ENCODE peak calls at places on chromosomes 3 and 15, in ten cellular contexts. One of them, this sample, is unnamed.
A peak's percentile ranks its signal among the peaks of the same experiment; 100 is the strongest.

GRCh38 chr3:85939026-85939616 is 980.3 kb downstream of the CADM2 start:
- DNase-seq in H4: peak; percentile 43
- DNase-seq in neural progenitor cell: no peak
- DNase-seq in HEK293T: no peak
- DNase-seq in lower lobe of right lung: no peak
- DNase-seq in NCI-H510A treated with DMSO at 0.1 percent for 48 hours: peak; percentile 16
- DNase-seq in NCI-H1105 treated with DMSO at 0.1 percent for 48 hours: peak; percentile 94
- DNase-seq in naive thymus-derived CD4-positive, alpha-beta T cell: no peak
- DNase-seq in AG04449: no peak
- DNase-seq in memory B cell: no peak
- DNase-seq in this sample: no peak

GRCh38 chr3:165653130-165653778 is 184.0 kb downstream of the BCHE start:
- DNase-seq in lower lobe of right lung: no peak
- DNase-seq in HEK293T: no peak
- DNase-seq in NCI-H1105 treated with DMSO at 0.1 percent for 48 hours: no peak
- DNase-seq in neural progenitor cell: no peak
- DNase-seq in H4: no peak
- DNase-seq in naive thymus-derived CD4-positive, alpha-beta T cell: no peak
- DNase-seq in memory B cell: no peak
- DNase-seq in AG04449: no peak
- DNase-seq in NCI-H510A treated with DMSO at 0.1 percent for 48 hours: no peak
- DNase-seq in this sample: no peak

GRCh38 chr15:27250223-27250622 is 279.2 kb downstream of the GABRG3 start:
- DNase-seq in NCI-H1105 treated with DMSO at 0.1 percent for 48 hours: peak; percentile 4
- DNase-seq in AG04449: no peak
- DNase-seq in lower lobe of right lung: no peak
- DNase-seq in naive thymus-derived CD4-positive, alpha-beta T cell: no peak
- DNase-seq in memory B cell: no peak
- DNase-seq in NCI-H510A treated with DMSO at 0.1 percent for 48 hours: no peak
- DNase-seq in H4: no peak
- DNase-seq in neural progenitor cell: no peak
- DNase-seq in HEK293T: no peak
- DNase-seq in this sample: no peak

GRCh38 chr15:98881526-98882517 is 125.8 kb downstream of the PGPEP1L start:
- DNase-seq in neural progenitor cell: peak; percentile 54
- DNase-seq in AG04449: no peak
- DNase-seq in HEK293T: peak; percentile 68
- DNase-seq in NCI-H1105 treated with DMSO at 0.1 percent for 48 hours: peak; percentile 31
- DNase-seq in lower lobe of right lung: no peak
- DNase-seq in NCI-H510A treated with DMSO at 0.1 percent for 48 hours: no peak
- DNase-seq in memory B cell: no peak
- DNase-seq in naive thymus-derived CD4-positive, alpha-beta T cell: peak; percentile 41
- DNase-seq in H4: peak; percentile 74
- DNase-seq in this sample: peak; percentile 62

GRCh38 chr3:58704745-58705144 is 38.2 kb upstream of the FAM3D start:
- DNase-seq in H4: no peak
- DNase-seq in NCI-H510A treated with DMSO at 0.1 percent for 48 hours: no peak
- DNase-seq in HEK293T: no peak
- DNase-seq in lower lobe of right lung: no peak
- DNase-seq in NCI-H1105 treated with DMSO at 0.1 percent for 48 hours: no peak
- DNase-seq in AG04449: no peak
- DNase-seq in memory B cell: no peak
- DNase-seq in neural progenitor cell: no peak
- DNase-seq in naive thymus-derived CD4-positive, alpha-beta T cell: no peak
- DNase-seq in this sample: no peak

GRCh38 chr3:48897401-48898376 is 993 bp downstream of the SLC25A20 start:
- DNase-seq in AG04449: no peak
- DNase-seq in NCI-H510A treated with DMSO at 0.1 percent for 48 hours: no peak
- DNase-seq in neural progenitor cell: no peak
- DNase-seq in NCI-H1105 treated with DMSO at 0.1 percent for 48 hours: no peak
- DNase-seq in naive thymus-derived CD4-positive, alpha-beta T cell: no peak
- DNase-seq in HEK293T: no peak
- DNase-seq in lower lobe of right lung: no peak
- DNase-seq in memory B cell: no peak
- DNase-seq in H4: no peak
- DNase-seq in this sample: peak; percentile 16

GRCh38 chr3:44865272-44866005 is 3.7 kb downstream of the TMEM42 start:
- DNase-seq in neural progenitor cell: no peak
- DNase-seq in naive thymus-derived CD4-positive, alpha-beta T cell: peak; percentile 7
- DNase-seq in HEK293T: no peak
- DNase-seq in H4: no peak
- DNase-seq in lower lobe of right lung: no peak
- DNase-seq in NCI-H510A treated with DMSO at 0.1 percent for 48 hours: peak; percentile 44
- DNase-seq in NCI-H1105 treated with DMSO at 0.1 percent for 48 hours: peak; percentile 16
- DNase-seq in memory B cell: no peak
- DNase-seq in AG04449: no peak
- DNase-seq in this sample: no peak

GRCh38 chr3:141368062-141368924 is at the start of gene ZBTB38:
- DNase-seq in memory B cell: no peak
- DNase-seq in NCI-H1105 treated with DMSO at 0.1 percent for 48 hours: no peak
- DNase-seq in H4: peak; percentile 97
- DNase-seq in naive thymus-derived CD4-positive, alpha-beta T cell: no peak
- DNase-seq in NCI-H510A treated with DMSO at 0.1 percent for 48 hours: no peak
- DNase-seq in lower lobe of right lung: peak; percentile 94
- DNase-seq in AG04449: no peak
- DNase-seq in neural progenitor cell: peak; percentile 90
- DNase-seq in HEK293T: peak; percentile 37
- DNase-seq in this sample: peak; percentile 99

GRCh38 chr3:179321585-179322322 is 1.1 kb upstream of the ZNF639 start:
- DNase-seq in lower lobe of right lung: no peak
- DNase-seq in neural progenitor cell: peak; percentile 42
- DNase-seq in memory B cell: no peak
- DNase-seq in HEK293T: peak; percentile 11
- DNase-seq in NCI-H1105 treated with DMSO at 0.1 percent for 48 hours: peak; percentile 36
- DNase-seq in AG04449: no peak
- DNase-seq in naive thymus-derived CD4-positive, alpha-beta T cell: no peak
- DNase-seq in H4: peak; percentile 56
- DNase-seq in NCI-H510A treated with DMSO at 0.1 percent for 48 hours: peak; percentile 46
- DNase-seq in this sample: peak; percentile 21

GRCh38 chr3:194750409-194750808 is 64.7 kb downstream of the FAM43A start:
- DNase-seq in H4: no peak
- DNase-seq in lower lobe of right lung: no peak
- DNase-seq in NCI-H1105 treated with DMSO at 0.1 percent for 48 hours: no peak
- DNase-seq in HEK293T: no peak
- DNase-seq in memory B cell: no peak
- DNase-seq in neural progenitor cell: peak; percentile 89
- DNase-seq in AG04449: no peak
- DNase-seq in NCI-H510A treated with DMSO at 0.1 percent for 48 hours: no peak
- DNase-seq in naive thymus-derived CD4-positive, alpha-beta T cell: no peak
- DNase-seq in this sample: peak; percentile 64

GRCh38 chr3:40237892-40238571 is 71.5 kb upstream of the EIF1B start:
- DNase-seq in NCI-H510A treated with DMSO at 0.1 percent for 48 hours: no peak
- DNase-seq in HEK293T: peak; percentile 42
- DNase-seq in AG04449: no peak
- DNase-seq in NCI-H1105 treated with DMSO at 0.1 percent for 48 hours: no peak
- DNase-seq in naive thymus-derived CD4-positive, alpha-beta T cell: no peak
- DNase-seq in memory B cell: no peak
- DNase-seq in lower lobe of right lung: no peak
- DNase-seq in H4: no peak
- DNase-seq in neural progenitor cell: peak; percentile 78
- DNase-seq in this sample: peak; percentile 44

GRCh38 chr3:187165144-187165543 is 25.8 kb upstream of the RPL39L start:
- DNase-seq in neural progenitor cell: peak; percentile 79
- DNase-seq in naive thymus-derived CD4-positive, alpha-beta T cell: peak; percentile 72
- DNase-seq in HEK293T: peak; percentile 51
- DNase-seq in memory B cell: peak; percentile 67
- DNase-seq in H4: peak; percentile 66
- DNase-seq in NCI-H1105 treated with DMSO at 0.1 percent for 48 hours: peak; percentile 96
- DNase-seq in NCI-H510A treated with DMSO at 0.1 percent for 48 hours: peak; percentile 84
- DNase-seq in AG04449: no peak
- DNase-seq in lower lobe of right lung: no peak
- DNase-seq in this sample: peak; percentile 79

GRCh38 chr15:70722266-70723123 is 40.9 kb downstream of the UACA start:
- DNase-seq in neural progenitor cell: peak; percentile 48
- DNase-seq in NCI-H510A treated with DMSO at 0.1 percent for 48 hours: peak; percentile 33
- DNase-seq in H4: peak; percentile 47
- DNase-seq in naive thymus-derived CD4-positive, alpha-beta T cell: peak; percentile 35
- DNase-seq in HEK293T: no peak
- DNase-seq in lower lobe of right lung: no peak
- DNase-seq in AG04449: no peak
- DNase-seq in NCI-H1105 treated with DMSO at 0.1 percent for 48 hours: peak; percentile 80
- DNase-seq in memory B cell: peak; percentile 22
- DNase-seq in this sample: no peak

GRCh38 chr3:23923786-23924185 is 6.9 kb downstream of the RPL15 start:
- DNase-seq in neural progenitor cell: no peak
- DNase-seq in lower lobe of right lung: no peak
- DNase-seq in H4: no peak
- DNase-seq in AG04449: peak; percentile 73
- DNase-seq in NCI-H1105 treated with DMSO at 0.1 percent for 48 hours: no peak
- DNase-seq in memory B cell: no peak
- DNase-seq in NCI-H510A treated with DMSO at 0.1 percent for 48 hours: no peak
- DNase-seq in naive thymus-derived CD4-positive, alpha-beta T cell: no peak
- DNase-seq in HEK293T: no peak
- DNase-seq in this sample: no peak

GRCh38 chr3:152381881-152382295 is 113.2 kb downstream of the MBNL1 start:
- DNase-seq in H4: no peak
- DNase-seq in neural progenitor cell: no peak
- DNase-seq in lower lobe of right lung: no peak
- DNase-seq in NCI-H1105 treated with DMSO at 0.1 percent for 48 hours: no peak
- DNase-seq in naive thymus-derived CD4-positive, alpha-beta T cell: no peak
- DNase-seq in memory B cell: no peak
- DNase-seq in HEK293T: no peak
- DNase-seq in AG04449: no peak
- DNase-seq in NCI-H510A treated with DMSO at 0.1 percent for 48 hours: no peak
- DNase-seq in this sample: no peak

GRCh38 chr3:156483961-156484787 is 70.7 kb downstream of the SSR3 start:
- DNase-seq in naive thymus-derived CD4-positive, alpha-beta T cell: peak; percentile 66
- DNase-seq in neural progenitor cell: no peak
- DNase-seq in HEK293T: no peak
- DNase-seq in H4: peak; percentile 67
- DNase-seq in NCI-H510A treated with DMSO at 0.1 percent for 48 hours: no peak
- DNase-seq in AG04449: no peak
- DNase-seq in NCI-H1105 treated with DMSO at 0.1 percent for 48 hours: no peak
- DNase-seq in memory B cell: peak; percentile 20
- DNase-seq in lower lobe of right lung: no peak
- DNase-seq in this sample: no peak

GRCh38 chr15:94098877-94099606 is 132.3 kb upstream of the MCTP2 start:
- DNase-seq in NCI-H1105 treated with DMSO at 0.1 percent for 48 hours: no peak
- DNase-seq in neural progenitor cell: no peak
- DNase-seq in lower lobe of right lung: no peak
- DNase-seq in AG04449: peak; percentile 56
- DNase-seq in memory B cell: no peak
- DNase-seq in naive thymus-derived CD4-positive, alpha-beta T cell: no peak
- DNase-seq in H4: no peak
- DNase-seq in HEK293T: no peak
- DNase-seq in NCI-H510A treated with DMSO at 0.1 percent for 48 hours: no peak
- DNase-seq in this sample: no peak

GRCh38 chr3:120192159-120192558 is 92.9 kb downstream of the GPR156 start:
- DNase-seq in lower lobe of right lung: no peak
- DNase-seq in memory B cell: no peak
- DNase-seq in NCI-H510A treated with DMSO at 0.1 percent for 48 hours: no peak
- DNase-seq in H4: no peak
- DNase-seq in naive thymus-derived CD4-positive, alpha-beta T cell: no peak
- DNase-seq in NCI-H1105 treated with DMSO at 0.1 percent for 48 hours: no peak
- DNase-seq in HEK293T: no peak
- DNase-seq in AG04449: no peak
- DNase-seq in neural progenitor cell: no peak
- DNase-seq in this sample: no peak

GRCh38 chr3:61956236-61956635 is 394.9 kb downstream of the PTPRG start:
- DNase-seq in H4: no peak
- DNase-seq in memory B cell: no peak
- DNase-seq in lower lobe of right lung: no peak
- DNase-seq in AG04449: peak; percentile 56
- DNase-seq in HEK293T: no peak
- DNase-seq in naive thymus-derived CD4-positive, alpha-beta T cell: no peak
- DNase-seq in NCI-H1105 treated with DMSO at 0.1 percent for 48 hours: no peak
- DNase-seq in NCI-H510A treated with DMSO at 0.1 percent for 48 hours: no peak
- DNase-seq in neural progenitor cell: no peak
- DNase-seq in this sample: no peak

This sample was measured in ELF-1.